ENCODE peak calls at places on chromosomes 3 and 15, in five cellular contexts. One of them, this sample, is unnamed.

GRCh38 chr3:151903501-151903991 is 30.1 kb downstream of the SUCNR1 start:
- DNase-seq in CD4-positive, alpha-beta memory T cell: no peak
- DNase-seq in RWPE2: no peak
- DNase-seq in esophagus muscularis mucosa: no peak
- DNase-seq in psoas muscle: no peak
- DNase-seq in this sample: no peak

GRCh38 chr3:157104521-157104920 is 55.4 kb downstream of the CCNL1 start:
- DNase-seq in CD4-positive, alpha-beta memory T cell: no peak
- DNase-seq in RWPE2: no peak
- DNase-seq in esophagus muscularis mucosa: no peak
- DNase-seq in psoas muscle: no peak
- DNase-seq in this sample: no peak

GRCh38 chr15:22941179-22941578 is 39.0 kb downstream of the CYFIP1 start:
- DNase-seq in CD4-positive, alpha-beta memory T cell: no peak
- DNase-seq in RWPE2: no peak
- DNase-seq in esophagus muscularis mucosa: no peak
- DNase-seq in psoas muscle: no peak
- DNase-seq in this sample: no peak

GRCh38 chr15:62419206-62419605 is 254.1 kb upstream of the C2CD4B start:
- DNase-seq in CD4-positive, alpha-beta memory T cell: no peak
- DNase-seq in RWPE2: no peak
- DNase-seq in esophagus muscularis mucosa: no peak
- DNase-seq in psoas muscle: no peak
- DNase-seq in this sample: no peak

GRCh38 chr3:39260957-39261356 is 18.9 kb downstream of the CX3CR1 start:
- DNase-seq in CD4-positive, alpha-beta memory T cell: peak; percentile 59
- DNase-seq in RWPE2: peak; percentile 88
- DNase-seq in esophagus muscularis mucosa: no peak
- DNase-seq in psoas muscle: peak; percentile 85
- DNase-seq in this sample: peak; percentile 78

GRCh38 chr3:132645058-132645457 is 14.6 kb downstream of the ACAD11 start:
- DNase-seq in CD4-positive, alpha-beta memory T cell: no peak
- DNase-seq in RWPE2: no peak
- DNase-seq in esophagus muscularis mucosa: no peak
- DNase-seq in psoas muscle: no peak
- DNase-seq in this sample: no peak

GRCh38 chr3:38843898-38844297 is 27.9 kb upstream of the SCN10A start:
- DNase-seq in CD4-positive, alpha-beta memory T cell: no peak
- DNase-seq in RWPE2: no peak
- DNase-seq in esophagus muscularis mucosa: peak; percentile 78
- DNase-seq in psoas muscle: no peak
- DNase-seq in this sample: no peak

GRCh38 chr3:69420781-69421520 is 35.1 kb upstream of the FRMD4B start:
- DNase-seq in CD4-positive, alpha-beta memory T cell: no peak
- DNase-seq in RWPE2: no peak
- DNase-seq in esophagus muscularis mucosa: no peak
- DNase-seq in psoas muscle: peak; percentile 21
- DNase-seq in this sample: no peak

GRCh38 chr15:71551566-71551965 is 258.8 kb upstream of the NR2E3 start:
- DNase-seq in CD4-positive, alpha-beta memory T cell: no peak
- DNase-seq in RWPE2: no peak
- DNase-seq in esophagus muscularis mucosa: no peak
- DNase-seq in psoas muscle: no peak
- DNase-seq in this sample: no peak

GRCh38 chr15:101159936-101160770 is 91.7 kb downstream of the CHSY1 start:
- DNase-seq in CD4-positive, alpha-beta memory T cell: no peak
- DNase-seq in RWPE2: peak; percentile 60
- DNase-seq in esophagus muscularis mucosa: no peak
- DNase-seq in psoas muscle: no peak
- DNase-seq in this sample: no peak

GRCh38 chr15:101159096-101159935 is 92.5 kb downstream of the CHSY1 start:
- DNase-seq in CD4-positive, alpha-beta memory T cell: no peak
- DNase-seq in RWPE2: peak; percentile 62
- DNase-seq in esophagus muscularis mucosa: no peak
- DNase-seq in psoas muscle: no peak
- DNase-seq in this sample: no peak

GRCh38 chr15:101156509-101157159 is 95.2 kb downstream of the CHSY1 start:
- DNase-seq in CD4-positive, alpha-beta memory T cell: no peak
- DNase-seq in RWPE2: peak; percentile 45
- DNase-seq in esophagus muscularis mucosa: no peak
- DNase-seq in psoas muscle: no peak
- DNase-seq in this sample: no peak

GRCh38 chr15:101157721-101158120 is 94.1 kb downstream of the CHSY1 start:
- DNase-seq in CD4-positive, alpha-beta memory T cell: no peak
- DNase-seq in RWPE2: peak; percentile 50
- DNase-seq in esophagus muscularis mucosa: no peak
- DNase-seq in psoas muscle: no peak
- DNase-seq in this sample: no peak

GRCh38 chr15:101158166-101159095 is 93.4 kb downstream of the CHSY1 start:
- DNase-seq in CD4-positive, alpha-beta memory T cell: no peak
- DNase-seq in RWPE2: peak; percentile 59
- DNase-seq in esophagus muscularis mucosa: no peak
- DNase-seq in psoas muscle: no peak
- DNase-seq in this sample: no peak
- H3K27ac ChIP-seq in CD4-positive, alpha-beta memory T cell: no peak overlapping the region
- H3K27ac ChIP-seq in RWPE2: no peak overlapping the region
- H3K27ac ChIP-seq in esophagus muscularis mucosa: no peak overlapping the region
- H3K27ac ChIP-seq in psoas muscle: no peak overlapping the region
- H3K27ac ChIP-seq in this sample: no peak overlapping the region

GRCh38 chr3:13095408-13095861 is 22.2 kb upstream of the IQSEC1 start:
- DNase-seq in CD4-positive, alpha-beta memory T cell: no peak
- DNase-seq in RWPE2: no peak
- DNase-seq in esophagus muscularis mucosa: no peak
- DNase-seq in psoas muscle: no peak
- DNase-seq in this sample: no peak

GRCh38 chr3:13093687-13094086 is 20.5 kb upstream of the IQSEC1 start:
- DNase-seq in CD4-positive, alpha-beta memory T cell: no peak
- DNase-seq in RWPE2: no peak
- DNase-seq in esophagus muscularis mucosa: no peak
- DNase-seq in psoas muscle: no peak
- DNase-seq in this sample: no peak

GRCh38 chr3:13091898-13092620 is 18.8 kb upstream of the IQSEC1 start:
- DNase-seq in CD4-positive, alpha-beta memory T cell: peak; percentile 69
- DNase-seq in RWPE2: no peak
- DNase-seq in esophagus muscularis mucosa: peak; percentile 98
- DNase-seq in psoas muscle: peak; percentile 81
- DNase-seq in this sample: peak; percentile 76

GRCh38 chr3:13096356-13096755 is 23.1 kb upstream of the IQSEC1 start:
- DNase-seq in CD4-positive, alpha-beta memory T cell: no peak
- DNase-seq in RWPE2: no peak
- DNase-seq in esophagus muscularis mucosa: no peak
- DNase-seq in psoas muscle: no peak
- DNase-seq in this sample: no peak

DNA sequence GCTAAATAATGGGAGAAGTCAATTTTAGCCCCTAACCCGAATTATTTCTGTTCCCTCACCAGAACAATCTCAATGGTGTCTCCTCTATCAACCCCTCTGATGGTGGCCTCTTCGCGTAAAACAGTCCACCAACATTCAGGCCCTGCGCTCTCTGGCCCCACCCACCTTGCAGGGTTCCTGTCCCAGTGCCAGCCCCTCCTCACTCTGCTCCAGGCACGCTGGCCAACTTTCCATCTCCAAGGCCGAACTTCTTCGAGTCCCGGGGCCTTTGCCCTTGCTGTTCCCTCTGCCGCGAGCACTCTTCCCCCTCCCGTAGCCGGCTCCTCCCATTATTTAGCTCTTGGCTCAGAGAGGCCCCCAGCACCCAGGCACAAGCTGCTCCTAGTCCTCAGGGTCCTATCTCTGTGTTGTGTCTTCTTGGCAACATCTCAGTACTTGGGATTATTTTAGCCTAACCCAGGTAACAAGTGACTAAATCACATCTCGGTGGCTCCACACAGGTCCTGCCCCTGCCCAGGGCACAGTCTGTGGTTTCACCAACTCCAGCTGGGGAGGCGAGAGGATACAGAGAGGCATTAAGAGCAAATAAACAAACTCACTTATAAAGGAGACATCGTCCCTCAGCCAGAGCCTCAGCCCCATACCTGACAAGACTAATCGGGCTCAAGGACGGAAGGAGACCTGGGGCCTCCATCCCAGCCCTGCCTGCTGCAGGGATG is 19.6 kb upstream of the IQSEC1 start:
- DNase-seq in CD4-positive, alpha-beta memory T cell: no peak
- DNase-seq in RWPE2: no peak
- DNase-seq in esophagus muscularis mucosa: no peak
- DNase-seq in psoas muscle: peak; percentile 56
- DNase-seq in this sample: no peak
- H3K27ac ChIP-seq in CD4-positive, alpha-beta memory T cell: no peak overlapping the region
- H3K27ac ChIP-seq in RWPE2: no peak overlapping the region
- H3K27ac ChIP-seq in esophagus muscularis mucosa: no peak overlapping the region
- H3K27ac ChIP-seq in psoas muscle: no peak overlapping the region
- H3K27ac ChIP-seq in this sample: no peak overlapping the region

DNA sequence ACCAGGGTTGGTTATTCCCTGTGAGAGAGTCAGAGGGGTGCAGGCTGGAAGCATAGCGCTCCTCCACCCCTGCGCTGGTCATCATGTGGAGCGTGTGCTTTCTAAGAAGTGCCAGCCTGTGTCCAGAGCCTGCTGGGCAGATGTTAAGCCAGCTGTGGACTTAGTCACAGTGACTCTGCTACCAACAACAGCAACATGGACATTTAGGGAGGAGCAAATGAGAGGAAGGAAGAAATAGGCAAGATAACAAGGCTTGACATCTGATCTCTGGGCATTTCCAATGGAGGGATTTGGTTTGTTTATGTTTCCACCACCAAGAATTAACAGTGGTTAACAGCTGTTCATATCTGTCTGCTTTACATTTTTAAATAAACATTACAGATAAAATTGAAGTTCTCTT is 36.4 kb upstream of the MYZAP start:
- DNase-seq in CD4-positive, alpha-beta memory T cell: no peak
- DNase-seq in RWPE2: no peak
- DNase-seq in esophagus muscularis mucosa: no peak
- DNase-seq in psoas muscle: no peak
- DNase-seq in this sample: no peak
- H3K27ac ChIP-seq in CD4-positive, alpha-beta memory T cell: no peak overlapping the region
- H3K27ac ChIP-seq in RWPE2: peak overlapping the region; percentile 87
- H3K27ac ChIP-seq in esophagus muscularis mucosa: peak overlapping the region; percentile 54
- H3K27ac ChIP-seq in psoas muscle: no peak overlapping the region
- H3K27ac ChIP-seq in this sample: no peak overlapping the region

GRCh38 chr3:5133689-5134088 is 11.6 kb downstream of the ARL8B start:
- DNase-seq in CD4-positive, alpha-beta memory T cell: no peak
- DNase-seq in RWPE2: no peak
- DNase-seq in esophagus muscularis mucosa: no peak
- DNase-seq in psoas muscle: no peak
- DNase-seq in this sample: no peak

GRCh38 chr3:5136211-5136610 is 14.1 kb downstream of the ARL8B start:
- DNase-seq in CD4-positive, alpha-beta memory T cell: no peak
- DNase-seq in RWPE2: no peak
- DNase-seq in esophagus muscularis mucosa: no peak
- DNase-seq in psoas muscle: no peak
- DNase-seq in this sample: no peak

GRCh38 chr3:5140230-5140621 is 18.1 kb downstream of the ARL8B start:
- DNase-seq in CD4-positive, alpha-beta memory T cell: no peak
- DNase-seq in RWPE2: no peak
- DNase-seq in esophagus muscularis mucosa: no peak
- DNase-seq in psoas muscle: no peak
- DNase-seq in this sample: no peak

GRCh38 chr3:5138214-5138981 is 16.3 kb downstream of the ARL8B start:
- DNase-seq in CD4-positive, alpha-beta memory T cell: no peak
- DNase-seq in RWPE2: no peak
- DNase-seq in esophagus muscularis mucosa: no peak
- DNase-seq in psoas muscle: no peak
- DNase-seq in this sample: no peak

GRCh38 chr3:5136619-5137429 is 14.7 kb downstream of the ARL8B start:
- DNase-seq in CD4-positive, alpha-beta memory T cell: peak; percentile 62
- DNase-seq in RWPE2: no peak
- DNase-seq in esophagus muscularis mucosa: no peak
- DNase-seq in psoas muscle: no peak
- DNase-seq in this sample: peak; percentile 61
- H3K27ac ChIP-seq in CD4-positive, alpha-beta memory T cell: no peak overlapping the region
- H3K27ac ChIP-seq in RWPE2: peak overlapping the region; percentile 46
- H3K27ac ChIP-seq in esophagus muscularis mucosa: no peak overlapping the region
- H3K27ac ChIP-seq in psoas muscle: peak overlapping the region; percentile 61
- H3K27ac ChIP-seq in this sample: peak overlapping the region; percentile 9

DNA sequence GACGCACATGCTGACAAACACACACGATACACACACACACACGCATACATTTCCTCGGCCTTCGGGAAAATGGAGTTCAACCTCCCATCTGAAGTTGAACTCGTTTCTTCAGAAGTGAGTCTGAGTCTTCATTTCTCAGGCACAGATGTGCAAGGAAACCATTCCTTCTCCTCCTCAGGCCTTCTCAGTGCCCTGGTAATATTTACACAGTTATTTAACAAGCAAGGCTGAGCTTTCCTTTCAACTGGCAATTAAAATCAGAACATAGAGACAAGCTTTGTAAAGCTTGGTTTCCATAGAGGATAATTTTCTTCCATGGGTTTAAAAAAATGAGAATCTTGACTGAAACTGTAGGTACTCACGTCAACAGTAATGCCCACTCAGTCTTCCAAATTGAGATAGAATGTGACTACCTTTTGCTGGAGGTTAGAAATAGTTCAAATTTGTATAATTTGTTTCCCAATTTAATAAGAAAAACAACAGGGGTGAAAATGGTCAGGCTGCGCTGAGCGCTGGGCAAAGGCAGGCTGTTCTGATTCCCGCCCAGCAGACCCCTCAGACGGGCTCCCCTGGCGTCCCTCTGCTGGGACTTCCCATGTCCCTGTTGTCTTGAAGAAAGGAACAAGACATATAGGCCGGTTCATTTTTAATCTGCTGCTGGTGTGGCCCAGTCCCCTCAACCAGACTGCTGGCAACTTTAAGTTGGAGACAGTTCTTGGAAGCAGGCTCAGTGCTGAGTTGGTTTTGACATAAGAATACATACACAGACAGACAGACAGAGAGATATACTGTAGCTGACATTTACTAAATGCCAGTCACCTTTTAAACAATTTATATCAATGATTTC is 174.3 kb downstream of the XXYLT1 start:
- DNase-seq in CD4-positive, alpha-beta memory T cell: no peak
- DNase-seq in RWPE2: peak; percentile 5
- DNase-seq in esophagus muscularis mucosa: no peak
- DNase-seq in psoas muscle: no peak
- DNase-seq in this sample: no peak
- H3K27ac ChIP-seq in CD4-positive, alpha-beta memory T cell: no peak overlapping the region
- H3K27ac ChIP-seq in RWPE2: peak overlapping the region; percentile 42
- H3K27ac ChIP-seq in esophagus muscularis mucosa: no peak overlapping the region
- H3K27ac ChIP-seq in psoas muscle: no peak overlapping the region
- H3K27ac ChIP-seq in this sample: no peak overlapping the region

GRCh38 chr3:112640864-112641751 is at the start of gene CCDC80:
- DNase-seq in CD4-positive, alpha-beta memory T cell: no peak
- DNase-seq in RWPE2: no peak
- DNase-seq in esophagus muscularis mucosa: no peak
- DNase-seq in psoas muscle: no peak
- DNase-seq in this sample: no peak
- H3K27ac ChIP-seq in CD4-positive, alpha-beta memory T cell: no peak within 1 kb of the TSS
- H3K27ac ChIP-seq in RWPE2: peak within 1 kb of the TSS; percentile 79
- H3K27ac ChIP-seq in esophagus muscularis mucosa: peak within 1 kb of the TSS; percentile 83
- H3K27ac ChIP-seq in psoas muscle: peak within 1 kb of the TSS; percentile 44
- H3K27ac ChIP-seq in this sample: no peak within 1 kb of the TSS

DNA sequence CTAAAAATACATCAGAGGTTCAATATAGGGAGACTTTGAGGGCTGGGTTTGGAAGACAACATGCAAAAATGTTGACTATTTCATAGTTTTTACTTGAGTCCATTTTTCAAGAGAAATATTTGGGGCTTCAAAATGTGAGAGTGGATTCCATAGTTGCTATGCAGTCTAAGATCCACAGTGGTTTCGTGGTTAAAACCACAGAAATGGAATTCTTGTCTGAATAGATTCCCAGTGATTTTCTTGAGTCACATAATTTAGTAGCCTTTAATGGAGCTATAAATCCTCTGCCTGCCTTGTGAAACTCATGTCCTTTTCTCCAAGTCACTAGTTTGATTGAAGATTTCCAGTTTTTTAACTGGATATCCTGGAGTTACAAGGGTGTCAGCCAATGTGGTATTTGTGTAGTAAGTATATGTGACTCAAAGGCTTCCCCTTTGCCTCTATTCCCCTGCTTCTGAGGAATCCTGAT is 94.7 kb upstream of the RBMS3 start:
- DNase-seq in CD4-positive, alpha-beta memory T cell: no peak
- DNase-seq in RWPE2: no peak
- DNase-seq in esophagus muscularis mucosa: no peak
- DNase-seq in psoas muscle: no peak
- DNase-seq in this sample: no peak
- H3K27ac ChIP-seq in CD4-positive, alpha-beta memory T cell: no peak overlapping the region
- H3K27ac ChIP-seq in RWPE2: peak overlapping the region; percentile 98
- H3K27ac ChIP-seq in esophagus muscularis mucosa: no peak overlapping the region
- H3K27ac ChIP-seq in psoas muscle: no peak overlapping the region
- H3K27ac ChIP-seq in this sample: no peak overlapping the region